ENCODE peak calls at places on chromosomes 13 and 19, in nine cellular contexts. C is psoas muscle, S is A673, H is neural progenitor cell, L is heart right ventricle, T is NB4, K is right lobe of liver, U is esophagus squamous epithelium, V is fibroblast of pulmonary artery. A is an unnamed sample.

GRCh38 chr13:80011448-80012212 is 329.3 kb downstream of the SPRY2 start:
- DNase-seq in C (no peak), S (no peak), H (no peak), L (no peak), T (no peak), K (no peak), U (no peak), V (peak), A (no peak)

GRCh38 chr13:91017031-91017668 is 330.3 kb upstream of the MIR17HG start:
- DNase-seq in C (peak), S (peak), H (peak), L (no peak), T (peak), K (peak), U (no peak), V (peak), A (peak)

GRCh38 chr19:32653626-32653968 is 21.4 kb downstream of the ANKRD27 start:
- DNase-seq in C (no peak), S (no peak), H (no peak), L (no peak), T (no peak), K (no peak), U (no peak), V (no peak), A (no peak)

GRCh38 chr19:45146716-45147337 is 14.0 kb downstream of the NKPD1 start:
- DNase-seq in C (no peak), S (no peak), H (no peak), L (no peak), T (no peak), K (no peak), U (no peak), V (no peak), A (no peak)

GRCh38 chr19:18496167-18496979 is 25.5 kb downstream of the ELL start:
- DNase-seq in C (no peak), S (peak), H (no peak), L (no peak), T (peak), K (peak), U (no peak), V (peak), A (peak)

GRCh38 chr13:49248433-49249002 is 793 bp downstream of the CDADC1 start:
- DNase-seq in C (no peak), S (peak), H (peak), L (peak), T (no peak), K (no peak), U (no peak), V (no peak), A (peak)

GRCh38 chr13:34672631-34673030 is 269.4 kb upstream of the NBEA start:
- DNase-seq in C (no peak), S (no peak), H (no peak), L (no peak), T (no peak), K (no peak), U (no peak), V (no peak), A (no peak)

GRCh38 chr13:28503182-28503980 is 8.5 kb upstream of the FLT1 start:
- DNase-seq in C (no peak), S (no peak), H (no peak), L (no peak), T (no peak), K (no peak), U (no peak), V (no peak), A (no peak)

GRCh38 chr13:27044837-27045570 is 126.6 kb downstream of the USP12 start:
- DNase-seq in C (no peak), S (no peak), H (no peak), L (no peak), T (peak), K (no peak), U (no peak), V (no peak), A (no peak)

GRCh38 chr19:23914402-23915286 is at the start of gene ZNF726:
- DNase-seq in C (peak), S (peak), H (no peak), L (peak), T (peak), K (peak), U (peak), V (peak), A (peak)

GRCh38 chr13:77351326-77351725 is 24.4 kb upstream of the MYCBP2 start:
- DNase-seq in C (no peak), S (peak), H (no peak), L (no peak), T (no peak), K (no peak), U (no peak), V (no peak), A (no peak)

GRCh38 chr19:49802836-49803528 is 10.1 kb downstream of the FUZ start:
- DNase-seq in C (no peak), S (no peak), H (no peak), L (no peak), T (no peak), K (no peak), U (no peak), V (no peak), A (no peak)

GRCh38 chr19:14116918-14117578 is 514 bp downstream of the PRKACA start:
- DNase-seq in C (peak), S (no peak), H (no peak), L (peak), T (peak), K (peak), U (peak), V (no peak), A (no peak)

GRCh38 chr19:12715929-12716328 is 7.8 kb downstream of the TNPO2 start:
- DNase-seq in C (no peak), S (no peak), H (no peak), L (no peak), T (no peak), K (no peak), U (no peak), V (no peak), A (no peak)

GRCh38 chr13:64810701-64811258 is 2419.4 kb downstream of the PCDH9 start:
- DNase-seq in C (no peak), S (no peak), H (no peak), L (no peak), T (no peak), K (no peak), U (no peak), V (peak), A (peak)

DNA sequence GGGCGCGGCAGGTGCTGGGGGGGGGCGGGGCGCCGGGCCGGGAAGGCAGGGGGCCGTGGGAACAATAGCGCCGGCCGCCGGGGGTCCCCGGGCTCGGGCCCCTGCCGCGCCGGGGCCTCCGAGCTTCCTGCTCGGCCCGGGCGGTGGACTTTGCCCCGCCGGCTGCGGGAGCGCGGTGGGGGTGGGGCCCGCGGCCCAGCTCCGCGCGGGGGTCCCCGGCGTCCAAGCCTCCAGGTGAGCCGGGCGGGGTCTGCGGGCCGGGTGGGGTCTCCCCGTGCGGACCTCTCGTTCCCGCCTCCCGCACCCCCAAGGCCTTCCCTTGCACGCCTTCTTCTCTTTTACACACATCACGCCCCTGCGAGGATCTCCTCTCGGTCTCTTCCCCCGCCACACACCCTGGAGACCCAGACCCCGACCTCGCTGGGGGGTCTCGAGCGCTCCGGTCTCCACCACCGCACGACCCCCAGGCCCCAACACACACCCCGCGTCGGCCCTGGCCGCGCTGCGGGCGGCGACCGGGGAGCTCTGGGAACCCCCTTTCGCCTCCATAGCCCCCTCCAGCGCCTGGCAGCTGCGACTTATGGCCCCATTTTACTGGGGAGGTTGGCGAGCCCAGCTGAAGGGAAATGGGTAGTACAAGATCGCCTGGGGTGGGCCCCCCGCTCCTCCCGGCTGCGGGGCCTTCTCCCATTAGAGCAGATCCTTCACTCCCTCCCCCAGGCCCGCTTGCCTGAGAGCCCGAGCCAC is 701 bp downstream of the CAMSAP3 start:
- DNase-seq in C (no peak), S (no peak), H (peak), L (no peak), T (no peak), K (peak), U (no peak), V (no peak), A (no peak)
- TF ChIP-seq CTCF in C (no peak), S (peak), H (no peak), L (no peak), T (no peak), K (no peak), U (no peak), V (no peak), A (no peak)

DNA sequence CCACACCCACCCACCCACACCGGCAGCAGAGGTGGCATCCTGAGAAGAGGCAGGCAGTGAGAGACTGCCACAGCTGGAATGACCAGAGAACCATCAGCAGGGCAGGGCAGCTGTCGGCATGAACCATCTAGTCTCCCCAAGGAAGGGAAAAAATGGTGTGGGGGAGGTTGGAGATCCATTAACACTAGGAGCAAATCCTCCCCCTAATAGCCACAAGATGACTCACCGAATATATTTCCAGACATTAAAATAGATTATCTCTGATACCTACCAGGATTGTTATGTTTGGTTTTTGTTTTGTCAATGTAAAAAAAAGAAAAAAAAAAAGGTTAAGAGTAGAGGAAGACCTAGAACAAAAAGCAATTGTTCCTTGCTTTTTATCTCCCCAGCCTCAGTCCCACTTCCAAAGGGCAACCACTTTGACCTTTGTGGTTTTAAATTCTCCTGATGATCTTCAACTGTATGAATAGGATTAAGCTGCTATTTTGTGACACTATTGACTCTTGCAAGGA is 34.2 kb downstream of the THSD1 start:
- DNase-seq in C (no peak), S (peak), H (peak), L (no peak), T (peak), K (no peak), U (no peak), V (peak), A (peak)
- H3K4me3 ChIP-seq in C (no peak), S (no peak), H (no peak), L (no peak), T (no peak), K (no peak), U (no peak), V (no peak), A (no peak)

DNA sequence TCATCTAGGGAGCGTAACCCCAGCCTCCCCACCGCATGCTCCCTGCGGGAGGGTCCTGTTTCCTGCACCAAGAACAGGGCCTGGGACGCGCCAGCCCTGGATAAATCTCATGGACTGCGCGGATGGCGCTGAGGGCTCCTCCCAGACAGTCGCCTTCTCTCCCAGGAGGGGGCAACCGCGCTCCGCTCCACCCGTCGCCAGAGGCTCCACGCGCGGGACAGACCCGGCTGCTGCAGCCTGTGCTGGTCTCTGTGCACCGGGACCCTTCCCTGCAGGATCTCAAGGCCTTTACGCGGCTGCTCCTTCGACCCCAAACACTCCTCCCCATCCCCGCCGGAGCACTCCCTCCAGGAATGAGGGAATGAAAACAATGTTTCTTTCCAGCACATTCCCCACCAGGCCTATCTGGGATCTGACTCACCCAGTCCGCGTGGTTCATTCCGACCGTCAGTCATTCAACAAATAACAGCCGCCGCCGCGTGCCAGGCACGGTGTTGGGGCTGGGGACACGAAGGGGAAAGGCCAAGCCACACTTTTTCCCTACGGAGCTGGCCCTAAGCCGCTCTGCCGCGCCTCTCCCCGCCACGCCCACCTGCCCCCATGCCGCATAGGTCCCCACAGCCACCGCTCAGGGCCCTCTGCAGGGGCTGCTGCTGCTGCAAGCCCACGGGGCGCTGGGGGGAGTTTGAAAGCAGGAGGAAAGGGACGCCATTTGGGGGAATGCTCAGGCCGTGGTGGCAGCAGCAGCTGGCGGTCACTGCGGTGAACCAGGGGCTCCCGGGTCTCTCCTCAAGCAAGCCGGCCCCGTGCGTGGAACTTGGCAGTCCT is 6.0 kb downstream of the PNMA8B start:
- DNase-seq in C (peak), S (no peak), H (peak), L (peak), T (no peak), K (peak), U (no peak), V (peak), A (peak)
- TF ChIP-seq CTCF in C (no peak), S (peak), H (peak), L (peak), T (no peak), K (peak), U (peak), V (peak), A (peak)

DNA sequence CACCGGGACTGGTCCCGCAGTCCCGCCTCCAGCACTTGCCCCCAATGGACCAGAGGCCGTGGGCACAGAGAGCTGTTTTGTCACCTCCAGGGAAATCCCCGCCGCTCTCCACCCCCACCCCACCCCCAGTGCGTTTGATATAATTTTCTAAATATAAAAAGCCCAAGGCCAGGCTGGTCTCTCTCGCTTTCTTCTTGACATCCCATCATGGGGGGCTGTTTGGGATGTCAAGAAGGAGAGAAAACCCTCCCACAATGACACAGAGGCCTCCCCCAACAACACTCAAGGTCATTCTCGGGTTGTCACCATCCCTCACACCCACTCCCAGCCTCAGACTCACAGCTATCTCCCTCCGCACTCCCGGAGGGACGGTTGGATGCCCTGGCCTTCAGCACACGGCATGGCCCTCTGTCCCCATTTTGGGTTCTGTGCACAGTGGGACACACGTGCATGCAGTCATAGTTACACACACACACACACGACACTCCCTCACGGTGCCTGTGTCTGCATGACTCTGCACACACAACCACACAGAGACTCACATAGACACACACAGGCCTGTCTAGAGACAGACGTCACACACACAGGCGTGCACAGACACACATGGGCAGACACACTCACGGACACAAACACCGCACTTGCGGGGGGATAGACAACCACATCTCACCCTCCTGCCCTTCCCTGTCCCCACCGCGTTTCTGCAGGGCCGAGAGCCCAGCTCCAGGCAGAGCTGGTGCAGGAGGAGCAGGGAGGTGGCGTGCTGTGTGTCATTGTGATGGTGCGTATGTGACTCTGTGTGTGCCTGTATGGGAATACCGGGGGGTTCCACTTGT is 4.8 kb upstream of the NFIC start:
- DNase-seq in C (no peak), S (no peak), H (no peak), L (no peak), T (no peak), K (no peak), U (no peak), V (no peak), A (no peak)
- H3K4me3 ChIP-seq in C (peak), S (peak), H (no peak), L (no peak), T (no peak), K (peak), U (peak), V (peak), A (peak)

GRCh38 chr13:109869312-109870237 is 83.2 kb upstream of the IRS2 start:
- DNase-seq in C (peak), S (no peak), H (no peak), L (peak), T (peak), K (peak), U (no peak), V (peak), A (no peak)
- TF ChIP-seq CTCF in C (no peak), S (no peak), H (no peak), L (peak), T (no peak), K (peak), U (no peak), V (peak), A (no peak)

DNA sequence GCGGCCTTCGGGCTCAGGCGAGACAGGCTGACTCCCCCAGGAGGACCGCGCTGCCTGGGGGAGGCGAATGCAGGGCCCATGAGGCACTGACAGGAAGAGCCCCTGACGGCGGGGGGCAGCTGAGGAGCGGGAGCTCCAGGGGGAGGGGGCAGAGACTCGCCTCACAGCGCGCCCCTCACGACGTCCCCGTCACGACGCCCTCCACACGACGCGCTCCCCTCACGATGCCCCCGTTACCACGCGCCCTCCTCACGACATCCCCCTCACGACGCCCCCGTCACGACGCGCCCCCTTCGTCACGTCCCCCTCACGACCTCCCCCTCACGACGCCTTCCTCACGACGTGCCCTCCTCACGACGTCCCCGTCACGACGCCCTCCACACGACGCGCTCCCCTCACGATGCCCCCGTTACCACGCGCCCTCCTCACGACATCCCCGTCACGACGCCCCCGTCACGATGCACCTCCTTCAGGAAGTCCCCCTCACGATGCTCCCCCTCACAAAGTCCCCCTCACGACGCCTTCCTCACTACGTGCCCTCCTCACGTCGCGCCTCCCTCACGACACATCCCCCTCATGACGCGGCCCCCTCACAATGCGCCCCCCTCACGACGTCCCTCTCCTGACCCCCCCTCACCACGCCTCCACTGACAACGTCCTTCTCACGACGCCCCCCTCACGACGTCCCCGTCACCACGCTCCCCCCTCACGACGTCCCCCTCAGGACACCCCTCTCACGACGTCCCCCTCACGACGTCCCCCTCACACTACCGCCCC is 99.6 kb downstream of the ING1 start:
- DNase-seq in C (no peak), S (no peak), H (no peak), L (no peak), T (no peak), K (no peak), U (no peak), V (no peak), A (no peak)
- H3K4me3 ChIP-seq in C (peak), S (no peak), H (no peak), L (no peak), T (no peak), K (no peak), U (peak), V (peak), A (peak)

GRCh38 chr13:36133950-36134349 is 2.8 kb upstream of the DCLK1 start:
- DNase-seq in C (no peak), S (peak), H (no peak), L (no peak), T (no peak), K (no peak), U (no peak), V (peak), A (no peak)
- TF ChIP-seq CTCF in C (no peak), S (peak), H (no peak), L (no peak), T (no peak), K (no peak), U (no peak), V (peak), A (peak)

DNA sequence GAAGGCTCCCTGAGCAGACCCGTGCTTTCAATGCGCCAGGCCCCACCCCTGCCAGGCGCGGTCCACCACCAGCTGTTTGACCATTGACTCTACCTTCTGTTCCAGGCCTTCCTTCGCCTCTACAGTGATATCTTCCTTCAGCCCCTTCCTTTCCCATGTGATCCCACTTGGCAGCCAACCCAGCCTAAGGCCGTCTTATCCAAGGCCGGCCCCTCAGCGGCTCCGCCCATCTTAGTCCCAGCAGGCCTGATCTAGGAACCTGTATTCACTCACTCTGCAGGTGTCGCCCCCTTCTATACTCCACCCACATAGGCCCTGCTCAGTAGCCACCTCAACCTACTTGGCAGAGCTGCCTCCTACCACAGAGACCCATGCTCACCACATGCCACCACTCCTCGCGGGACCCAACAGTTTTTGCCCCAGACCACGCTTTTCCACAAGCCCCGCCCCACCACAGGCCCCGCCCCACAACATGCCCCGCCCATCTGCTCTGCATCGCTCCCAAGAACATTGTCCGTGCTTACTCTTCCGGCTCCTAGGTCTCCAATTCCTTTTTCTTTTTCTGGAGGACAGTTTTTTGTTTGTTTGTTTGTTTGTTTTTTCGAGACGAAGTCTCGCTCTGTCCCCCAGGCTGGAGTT is 2.9 kb downstream of the RASIP1 start:
- DNase-seq in C (no peak), S (no peak), H (peak), L (no peak), T (peak), K (peak), U (no peak), V (no peak), A (no peak)
- H3K4me3 ChIP-seq in C (no peak), S (no peak), H (no peak), L (no peak), T (no peak), K (no peak), U (peak), V (no peak), A (no peak)

A was measured in fibroblast of mammary gland.